ENCODE peak calls at places on chromosomes 6 and 20, in six cellular contexts. N, Y, Z, W, P and I are unnamed samples.

GRCh38 chr6:14744212-14744556 is 501.7 kb upstream of the JARID2 start:
- DNase-seq in N (no peak), Y (no peak), Z (no peak), W (no peak), P (no peak), I (no peak)

GRCh38 chr20:61422636-61423425 is 170.8 kb downstream of the CDH4 start:
- DNase-seq in N (no peak), Y (no peak), Z (no peak), W (no peak), P (no peak), I (no peak)

GRCh38 chr6:141484726-141485125 is 648.0 kb upstream of the GJE1 start:
- DNase-seq in N (no peak), Y (peak; percentile 17), Z (no peak), W (peak; percentile 42), P (no peak), I (no peak)

GRCh38 chr6:86859513-86859912 is 77.8 kb upstream of the HTR1E start:
- DNase-seq in N (no peak), Y (no peak), Z (no peak), W (no peak), P (no peak), I (no peak)

GRCh38 chr6:257031-257725 is 35.1 kb upstream of the DUSP22 start:
- DNase-seq in N (no peak), Y (no peak), Z (no peak), W (no peak), P (no peak), I (no peak)

GRCh38 chr20:4484431-4485057 is 237.2 kb upstream of the PRND start:
- DNase-seq in N (no peak), Y (no peak), Z (no peak), W (no peak), P (no peak), I (no peak)

GRCh38 chr20:23654005-23654404 is 16.2 kb upstream of the CST3 start:
- DNase-seq in N (no peak), Y (no peak), Z (no peak), W (no peak), P (no peak), I (no peak)

GRCh38 chr6:93468291-93468690 is 48.9 kb upstream of the EPHA7 start:
- DNase-seq in N (no peak), Y (no peak), Z (no peak), W (peak; percentile 19), P (no peak), I (no peak)

GRCh38 chr20:17808357-17808756 is 108.6 kb downstream of the BANF2 start:
- DNase-seq in N (peak; percentile 55), Y (no peak), Z (peak; percentile 66), W (peak; percentile 89), P (peak; percentile 46), I (no peak)

GRCh38 chr6:18562726-18563125 is 175.6 kb downstream of the RNF144B start:
- DNase-seq in N (no peak), Y (peak; percentile 10), Z (no peak), W (no peak), P (no peak), I (no peak)

GRCh38 chr20:41085606-41086005 is 51.7 kb upstream of the PLCG1 start:
- DNase-seq in N (no peak), Y (no peak), Z (no peak), W (no peak), P (no peak), I (no peak)

GRCh38 chr20:2755451-2756055 is 44.9 kb downstream of the CPXM1 start:
- DNase-seq in N (no peak), Y (no peak), Z (no peak), W (no peak), P (no peak), I (no peak)

GRCh38 chr20:49608752-49609670 is 41.1 kb upstream of the PTGIS start:
- DNase-seq in N (no peak), Y (peak; percentile 74), Z (peak; percentile 72), W (peak; percentile 59), P (peak; percentile 65), I (no peak)

GRCh38 chr6:86192123-86192522 is 549.4 kb upstream of the SYNCRIP start:
- DNase-seq in N (no peak), Y (no peak), Z (no peak), W (no peak), P (no peak), I (no peak)

GRCh38 chr6:135506270-135506997 is 8.9 kb upstream of the AHI1 start:
- DNase-seq in N (no peak), Y (no peak), Z (no peak), W (peak; percentile 81), P (no peak), I (no peak)

GRCh38 chr6:24774696-24775519 is at the start of gene GMNN:
- DNase-seq in N (peak; percentile 96), Y (peak; percentile 99), Z (peak; percentile 99), W (peak; percentile 95), P (peak; percentile 99), I (no peak)

GRCh38 chr6:89239338-89239737 is 22.2 kb upstream of the GABRR1 start:
- DNase-seq in N (no peak), Y (peak; percentile 22), Z (no peak), W (no peak), P (no peak), I (no peak)

GRCh38 chr20:9021216-9021615 is 47.7 kb upstream of the PLCB4 start:
- DNase-seq in N (no peak), Y (no peak), Z (no peak), W (no peak), P (no peak), I (no peak)

GRCh38 chr6:132511159-132511835 is 1.6 kb downstream of the STX7 start:
- DNase-seq in N (peak; percentile 40), Y (peak; percentile 16), Z (no peak), W (peak; percentile 19), P (no peak), I (no peak)

GRCh38 chr6:158630944-158631616 is 13.5 kb downstream of the DYNLT1 start:
- DNase-seq in N (peak; percentile 54), Y (peak; percentile 63), Z (peak; percentile 56), W (peak; percentile 84), P (no peak), I (no peak)

GRCh38 chr20:39853664-39854063 is 835.4 kb downstream of the MAFB start:
- DNase-seq in N (no peak), Y (no peak), Z (no peak), W (peak; percentile 45), P (no peak), I (no peak)

GRCh38 chr6:52124126-52125121 is 37.0 kb upstream of the PKHD1 start:
- DNase-seq in N (no peak), Y (no peak), Z (no peak), W (no peak), P (no peak), I (no peak)

GRCh38 chr20:61704661-61705060 is 361.0 kb downstream of the TAF4 start:
- DNase-seq in N (no peak), Y (no peak), Z (no peak), W (no peak), P (no peak), I (no peak)

GRCh38 chr6:90955246-90955645 is 368.4 kb upstream of the MAP3K7 start:
- DNase-seq in N (no peak), Y (no peak), Z (no peak), W (no peak), P (no peak), I (no peak)

GRCh38 chr20:52972190-52972937 is at the start of gene TSHZ2:
- DNase-seq in N (peak; percentile 51), Y (no peak), Z (peak; percentile 43), W (peak; percentile 70), P (peak; percentile 33), I (no peak)

GRCh38 chr20:17628101-17628841 is 53.8 kb downstream of the RRBP1 start:
- DNase-seq in N (no peak), Y (no peak), Z (no peak), W (no peak), P (no peak), I (no peak)

GRCh38 chr6:154457881-154458284 is 52.6 kb downstream of the CNKSR3 start:
- DNase-seq in N (no peak), Y (no peak), Z (no peak), W (no peak), P (no peak), I (no peak)

GRCh38 chr20:20078041-20078440 is 25.7 kb downstream of the CFAP61 start:
- DNase-seq in N (no peak), Y (no peak), Z (no peak), W (no peak), P (no peak), I (no peak)

GRCh38 chr6:156009656-156010055 is 554.0 kb upstream of the NOX3 start:
- DNase-seq in N (no peak), Y (no peak), Z (no peak), W (no peak), P (no peak), I (no peak)

GRCh38 chr6:7723041-7723447 is 2.9 kb upstream of the BMP6 start:
- DNase-seq in N (peak; percentile 85), Y (peak; percentile 83), Z (peak; percentile 82), W (peak; percentile 92), P (peak; percentile 82), I (peak; percentile 23)

GRCh38 chr6:97630592-97630991 is 347.6 kb upstream of the MMS22L start:
- DNase-seq in N (no peak), Y (no peak), Z (no peak), W (no peak), P (no peak), I (peak; percentile 5)

GRCh38 chr6:42292002-42292735 is 74.5 kb upstream of the MRPS10 start:
- DNase-seq in N (no peak), Y (no peak), Z (no peak), W (peak; percentile 66), P (no peak), I (no peak)

DNA sequence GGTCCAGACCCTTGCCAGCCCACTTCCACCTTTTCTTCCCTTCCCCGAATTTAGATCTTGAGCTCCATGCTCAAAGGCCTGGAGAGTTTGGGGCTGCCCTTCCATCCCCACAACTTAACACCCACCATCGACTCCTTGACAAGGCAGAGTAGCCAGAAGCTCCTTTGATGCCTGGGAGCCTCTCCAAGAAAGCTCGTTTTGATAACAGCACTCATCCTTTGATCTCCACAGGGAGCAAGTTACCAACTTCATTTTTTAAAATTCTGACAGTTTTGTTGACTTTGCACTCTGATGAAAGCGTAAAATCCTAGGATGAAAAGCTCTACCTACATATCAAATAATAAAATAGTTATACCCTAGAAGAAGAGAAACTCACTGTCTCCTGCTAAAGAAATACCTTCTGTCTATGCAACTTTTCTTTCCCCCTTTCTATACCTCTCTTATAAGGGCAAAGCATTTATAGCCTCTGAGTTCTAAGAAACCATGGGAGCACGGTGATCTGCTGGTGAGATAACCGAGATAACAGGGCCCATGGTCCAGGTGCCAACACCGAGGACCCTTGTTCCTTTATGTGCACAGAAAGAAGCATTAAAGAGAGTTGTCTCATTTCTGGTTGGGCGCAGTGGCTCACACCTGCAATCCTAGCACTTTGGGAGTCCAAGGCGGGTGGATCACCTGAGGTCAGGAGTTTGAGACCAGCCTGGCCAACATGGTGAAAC is 134.9 kb downstream of the UST start:
- DNase-seq in N (no peak), Y (no peak), Z (no peak), W (no peak), P (no peak), I (no peak)
- H3K4me3 ChIP-seq in N (no peak overlapping the region), Y (no peak overlapping the region), Z (no peak overlapping the region), W (no peak overlapping the region), P (no peak overlapping the region), I (no peak overlapping the region)

GRCh38 chr20:44253528-44253927 is 6.4 kb downstream of the GDAP1L1 start:
- DNase-seq in N (no peak), Y (no peak), Z (no peak), W (no peak), P (no peak), I (no peak)
- TF ChIP-seq CTCF in N (no peak), Y (no peak), Z (no peak), W (peak; percentile 0), P (no peak), I (no peak)

GRCh38 chr20:51711426-51711825 is 56.8 kb downstream of the ATP9A start:
- DNase-seq in N (no peak), Y (no peak), Z (no peak), W (no peak), P (no peak), I (no peak)
- H3K4me3 ChIP-seq in N (no peak overlapping the region), Y (no peak overlapping the region), Z (no peak overlapping the region), W (no peak overlapping the region), P (no peak overlapping the region), I (no peak overlapping the region)

GRCh38 chr20:63065911-63066310 is 59.1 kb upstream of the BHLHE23 start:
- DNase-seq in N (no peak), Y (no peak), Z (no peak), W (no peak), P (no peak), I (no peak)
- TF ChIP-seq CTCF in N (no peak), Y (no peak), Z (no peak), W (no peak), P (no peak), I (no peak)